ENCODE peak calls at places on chromosomes 11 and 22, in seven cellular contexts. G is H1, T is mesendoderm, S is neuronal stem cell, Y is H9, N is mesenchymal stem cell, Q is trophoblast cell. U is an unnamed sample.

GRCh38 chr22:45423524-45423923 is 10.0 kb downstream of the RIBC2 start:
- DNase-seq in G (peak; percentile 10), T (no peak), S (no peak), Y (no peak), N (no peak), Q (no peak), U (no peak)

GRCh38 chr22:33513388-33514336 is 406.6 kb downstream of the LARGE1 start:
- DNase-seq in G (no peak), T (no peak), S (no peak), Y (no peak), N (peak; percentile 71), Q (no peak), U (peak; percentile 72)

GRCh38 chr11:74212533-74212932 is 41.4 kb downstream of the PPME1 start:
- DNase-seq in G (no peak), T (no peak), S (no peak), Y (no peak), N (no peak), Q (no peak), U (peak; percentile 7)

GRCh38 chr22:45134313-45134712 is 29.4 kb upstream of the NUP50 start:
- DNase-seq in G (no peak), T (no peak), S (no peak), Y (no peak), N (no peak), Q (no peak), U (no peak)

GRCh38 chr11:117815262-117815803 is 9.2 kb downstream of the FXYD2 start:
- DNase-seq in G (no peak), T (no peak), S (no peak), Y (no peak), N (no peak), Q (peak; percentile 44), U (no peak)

GRCh38 chr11:66604161-66604560 is 11.2 kb downstream of the CCS start:
- DNase-seq in G (no peak), T (no peak), S (no peak), Y (no peak), N (no peak), Q (no peak), U (no peak)

GRCh38 chr22:24807284-24807950 is 1.4 kb downstream of the SGSM1 start:
- DNase-seq in G (no peak), T (peak; percentile 42), S (no peak), Y (no peak), N (peak; percentile 37), Q (peak; percentile 17), U (no peak)

GRCh38 chr11:115896084-115896483 is 391.9 kb upstream of the CADM1 start:
- DNase-seq in G (no peak), T (no peak), S (no peak), Y (no peak), N (no peak), Q (no peak), U (no peak)

GRCh38 chr22:45928726-45929359 is 48.1 kb downstream of the WNT7B start:
- DNase-seq in G (no peak), T (no peak), S (no peak), Y (no peak), N (no peak), Q (peak; percentile 74), U (no peak)

GRCh38 chr11:59267196-59267595 is 54.5 kb upstream of the MPEG1 start:
- DNase-seq in G (no peak), T (no peak), S (no peak), Y (no peak), N (no peak), Q (peak; percentile 15), U (no peak)

GRCh38 chr22:44214187-44214586 is 33.5 kb downstream of the PARVG start:
- DNase-seq in G (peak; percentile 14), T (no peak), S (no peak), Y (no peak), N (no peak), Q (no peak), U (no peak)

GRCh38 chr11:33402066-33402465 is 144.9 kb downstream of the HIPK3 start:
- DNase-seq in G (no peak), T (no peak), S (no peak), Y (no peak), N (no peak), Q (no peak), U (no peak)

GRCh38 chr22:24532075-24532474 is 22.9 kb downstream of the GUCD1 start:
- DNase-seq in G (no peak), T (no peak), S (no peak), Y (no peak), N (no peak), Q (no peak), U (no peak)

GRCh38 chr11:19679952-19680823 is 32.4 kb upstream of the NAV2 start:
- DNase-seq in G (peak; percentile 56), T (peak; percentile 84), S (no peak), Y (peak; percentile 52), N (peak; percentile 94), Q (peak; percentile 84), U (peak; percentile 99)

GRCh38 chr11:101718406-101718805 is 134.6 kb upstream of the TRPC6 start:
- DNase-seq in G (no peak), T (no peak), S (no peak), Y (no peak), N (peak; percentile 78), Q (peak; percentile 35), U (peak; percentile 89)

GRCh38 chr11:128196235-128196634 is 391.1 kb downstream of the ETS1 start:
- DNase-seq in G (no peak), T (no peak), S (no peak), Y (no peak), N (no peak), Q (no peak), U (no peak)

GRCh38 chr22:22884888-22885840 is 2.5 kb upstream of the IGLL5 start:
- DNase-seq in G (no peak), T (no peak), S (no peak), Y (peak; percentile 20), N (no peak), Q (no peak), U (no peak)

GRCh38 chr11:61972112-61972795 is 4.8 kb upstream of the FTH1 start:
- DNase-seq in G (no peak), T (no peak), S (no peak), Y (no peak), N (no peak), Q (peak; percentile 33), U (no peak)

GRCh38 chr11:47413351-47413750 is 5.0 kb downstream of the SLC39A13 start:
- DNase-seq in G (no peak), T (no peak), S (no peak), Y (no peak), N (no peak), Q (no peak), U (no peak)

GRCh38 chr11:6353367-6353987 is 33.2 kb upstream of the CAVIN3 start:
- DNase-seq in G (peak; percentile 78), T (peak; percentile 99), S (peak; percentile 70), Y (peak; percentile 90), N (peak; percentile 63), Q (peak; percentile 86), U (peak; percentile 40)

GRCh38 chr11:27552356-27552755 is 45.8 kb upstream of the LIN7C start:
- DNase-seq in G (no peak), T (no peak), S (no peak), Y (no peak), N (no peak), Q (no peak), U (no peak)

GRCh38 chr11:134659882-134660281 is 247.8 kb upstream of the B3GAT1 start:
- DNase-seq in G (peak; percentile 11), T (no peak), S (no peak), Y (peak; percentile 12), N (no peak), Q (no peak), U (no peak)

GRCh38 chr11:64717268-64717578 is 5.8 kb downstream of the NRXN2 start:
- DNase-seq in G (no peak), T (no peak), S (no peak), Y (no peak), N (no peak), Q (no peak), U (no peak)

GRCh38 chr11:96238563-96239166 is 104.3 kb downstream of the MAML2 start:
- DNase-seq in G (no peak), T (no peak), S (no peak), Y (no peak), N (peak; percentile 82), Q (no peak), U (peak; percentile 72)

GRCh38 chr11:9688716-9689511 is 25.0 kb downstream of the SWAP70 start:
- DNase-seq in G (no peak), T (peak; percentile 46), S (no peak), Y (no peak), N (peak; percentile 83), Q (peak; percentile 28), U (peak; percentile 81)

GRCh38 chr11:130916238-130916855 is at the start of gene SNX19:
- DNase-seq in G (peak; percentile 96), T (peak; percentile 92), S (peak; percentile 85), Y (peak; percentile 90), N (peak; percentile 86), Q (peak; percentile 97), U (peak; percentile 88)

DNA sequence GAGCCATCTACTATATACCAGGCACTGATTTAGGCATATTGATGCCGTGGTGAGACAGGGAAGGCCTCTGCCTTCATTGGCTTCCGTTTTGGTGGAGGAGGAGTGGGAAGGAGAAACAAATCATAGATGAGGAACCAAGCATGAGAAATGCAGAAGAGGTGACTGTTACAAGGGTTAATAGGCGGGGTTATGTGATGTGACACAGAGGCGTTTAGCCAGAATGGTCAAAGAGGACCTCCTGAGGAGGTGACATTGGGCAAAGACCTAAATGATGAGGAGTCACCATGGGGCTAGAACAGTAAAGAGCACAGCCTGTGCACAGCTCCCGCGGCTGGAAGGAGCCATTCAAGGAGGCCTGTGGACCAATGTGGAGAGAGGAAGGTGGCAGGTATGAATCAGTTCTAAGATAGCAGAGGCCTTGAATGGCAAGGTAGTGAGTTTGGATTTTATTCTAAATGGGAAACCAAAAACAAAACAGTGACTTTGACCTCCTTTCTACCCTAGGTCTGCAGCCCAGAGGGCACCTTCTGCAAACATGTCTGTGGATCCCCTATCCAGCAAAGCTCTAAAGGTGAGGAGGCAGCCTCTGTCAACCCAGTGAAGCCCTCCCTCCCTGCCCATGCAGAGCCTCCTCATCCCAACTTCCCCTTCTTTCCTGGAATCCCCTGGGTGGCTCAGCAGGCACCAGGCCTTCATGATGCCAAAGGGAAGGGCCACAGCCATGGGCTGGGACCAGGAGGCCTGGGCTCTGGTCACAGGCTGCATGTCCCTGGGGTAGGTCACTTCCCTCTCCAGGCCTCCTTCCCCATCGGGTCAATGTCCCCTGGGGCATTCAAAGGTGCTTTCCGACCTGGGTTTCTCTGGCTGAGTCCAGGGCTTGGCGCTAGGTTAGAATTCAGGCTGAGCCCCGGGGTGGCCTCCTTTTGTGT is 11.8 kb downstream of the MAFF start:
- DNase-seq in G (no peak), T (no peak), S (no peak), Y (no peak), N (peak; percentile 38), Q (peak; percentile 50), U (no peak)
- H2BK120ac ChIP-seq in G (no peak overlapping the region), T (no peak overlapping the region), S (no peak overlapping the region), Y (no peak overlapping the region), N (no peak overlapping the region), Q (no peak overlapping the region), U (no peak overlapping the region)

GRCh38 chr11:2824851-2825250 is 60.7 kb downstream of the CDKN1C start:
- DNase-seq in G (no peak), T (no peak), S (no peak), Y (no peak), N (no peak), Q (no peak), U (no peak)
- H2BK120ac ChIP-seq in G (no peak overlapping the region), T (no peak overlapping the region), S (no peak overlapping the region), Y (no peak overlapping the region), N (peak overlapping the region; percentile 91), Q (peak overlapping the region; percentile 97), U (peak overlapping the region; percentile 95)

GRCh38 chr11:44000731-44001130 is 47.0 kb upstream of the ACCSL start:
- DNase-seq in G (peak; percentile 20), T (no peak), S (no peak), Y (no peak), N (no peak), Q (no peak), U (no peak)
- H2BK120ac ChIP-seq in G (no peak overlapping the region), T (no peak overlapping the region), S (no peak overlapping the region), Y (no peak overlapping the region), N (no peak overlapping the region), Q (no peak overlapping the region), U (no peak overlapping the region)

GRCh38 chr22:47215851-47216250 is 453.4 kb downstream of the TBC1D22A start:
- DNase-seq in G (no peak), T (no peak), S (no peak), Y (no peak), N (no peak), Q (no peak), U (no peak)
- H2BK120ac ChIP-seq in G (no peak overlapping the region), T (no peak overlapping the region), S (no peak overlapping the region), Y (no peak overlapping the region), N (no peak overlapping the region), Q (no peak overlapping the region), U (no peak overlapping the region)